ENCODE peak calls at places on chromosome 21, in eight cellular contexts. H is transverse colon, B is psoas muscle, Z is cardiac muscle cell, S is fibroblast of lung, E is upper lobe of left lung, U is endodermal cell, Q is aorta. G is an unnamed sample.

GRCh38 chr21:33951276-33952178 is 35.9 kb upstream of the ATP5PO start:
- DNase-seq in H (no peak), B (no peak), Z (no peak), S (no peak), E (no peak), U (no peak), Q (no peak), G (no peak)

GRCh38 chr21:31213787-31214186 is 130.3 kb downstream of the TIAM1 start:
- DNase-seq in H (no peak), B (no peak), Z (no peak), S (no peak), E (no peak), U (no peak), Q (no peak), G (no peak)

GRCh38 chr21:17726047-17726446 is 93.1 kb downstream of the C21orf91 start:
- DNase-seq in H (no peak), B (no peak), Z (no peak), S (no peak), E (no peak), U (peak; percentile 49), Q (no peak), G (peak; percentile 20)

GRCh38 chr21:33212159-33212851 is 17.4 kb upstream of the IFNAR2 start:
- DNase-seq in H (no peak), B (no peak), Z (peak; percentile 42), S (peak; percentile 25), E (no peak), U (no peak), Q (no peak), G (no peak)

GRCh38 chr21:14862794-14863720 is 201.7 kb downstream of the NRIP1 start:
- DNase-seq in H (no peak), B (no peak), Z (peak; percentile 48), S (peak; percentile 42), E (no peak), U (no peak), Q (no peak), G (no peak)

GRCh38 chr21:37357691-37358090 is 8.9 kb upstream of the DYRK1A start:
- DNase-seq in H (no peak), B (no peak), Z (no peak), S (no peak), E (no peak), U (no peak), Q (no peak), G (no peak)

GRCh38 chr21:18384771-18385170 is 18.8 kb downstream of the TMPRSS15 start:
- DNase-seq in H (no peak), B (no peak), Z (peak; percentile 64), S (no peak), E (no peak), U (no peak), Q (no peak), G (no peak)

GRCh38 chr21:21188513-21189188 is 190.4 kb downstream of the NCAM2 start:
- DNase-seq in H (no peak), B (no peak), Z (no peak), S (no peak), E (no peak), U (no peak), Q (no peak), G (no peak)

GRCh38 chr21:36103434-36103833 is 31.4 kb upstream of the CBR3 start:
- DNase-seq in H (no peak), B (no peak), Z (no peak), S (no peak), E (no peak), U (no peak), Q (no peak), G (no peak)

GRCh38 chr21:44647222-44647552 is 973 bp downstream of the KRTAP10-11 start:
- DNase-seq in H (no peak), B (no peak), Z (no peak), S (no peak), E (peak; percentile 64), U (no peak), Q (peak; percentile 42), G (no peak)
- H3K9me3 ChIP-seq in H (peaks cover 4% of the 10 kb centered on the region), B (peaks cover 3% of the 10 kb centered on the region), Z (no peaks in the 10 kb centered on the region), S (no peaks in the 10 kb centered on the region), E (peaks cover 17% of the 10 kb centered on the region), U (peaks cover 22% of the 10 kb centered on the region), Q (peaks cover 2% of the 10 kb centered on the region), G (peaks cover 5% of the 10 kb centered on the region)

GRCh38 chr21:28358702-28359101 is 634.0 kb downstream of the LTN1 start:
- DNase-seq in H (no peak), B (no peak), Z (no peak), S (no peak), E (no peak), U (no peak), Q (no peak), G (no peak)

GRCh38 chr21:28357743-28358142 is 634.9 kb downstream of the LTN1 start:
- DNase-seq in H (no peak), B (no peak), Z (no peak), S (peak; percentile 62), E (no peak), U (no peak), Q (no peak), G (no peak)

DNA sequence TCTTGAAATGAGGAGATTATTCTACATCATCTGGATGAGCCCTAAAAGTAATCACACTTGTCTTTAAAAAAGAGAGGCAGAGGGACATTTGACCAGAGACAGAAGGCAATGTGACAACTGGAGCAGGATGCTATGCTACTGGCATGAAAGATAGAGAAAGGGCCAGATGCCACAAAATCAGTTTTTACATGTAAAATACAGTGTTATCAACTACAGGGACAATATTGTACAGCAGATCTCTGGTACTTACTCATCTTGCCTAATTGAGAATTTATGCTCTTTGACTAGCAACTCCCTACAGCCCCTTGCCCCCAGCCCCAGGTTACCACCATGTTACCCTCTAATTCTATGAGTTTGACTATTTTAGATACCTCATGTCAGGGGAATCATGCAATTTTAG is 633.4 kb downstream of the LTN1 start:
- DNase-seq in H (no peak), B (no peak), Z (no peak), S (no peak), E (no peak), U (no peak), Q (no peak), G (no peak)
- H3K9me3 ChIP-seq in H (no peaks in the 10 kb centered on the region), B (no peaks in the 10 kb centered on the region), Z (no peaks in the 10 kb centered on the region), S (no peaks in the 10 kb centered on the region), E (no peaks in the 10 kb centered on the region), U (no peaks in the 10 kb centered on the region), Q (no peaks in the 10 kb centered on the region), G (no peaks in the 10 kb centered on the region)

GRCh38 chr21:24995206-24995605 is 612.1 kb downstream of the MRPL39 start:
- DNase-seq in H (no peak), B (no peak), Z (peak; percentile 2), S (no peak), E (no peak), U (peak; percentile 41), Q (no peak), G (no peak)
- H3K9me3 ChIP-seq in H (no peaks in the 10 kb centered on the region), B (peaks cover 2% of the 10 kb centered on the region), Z (no peaks in the 10 kb centered on the region), S (no peaks in the 10 kb centered on the region), E (no peaks in the 10 kb centered on the region), U (no peaks in the 10 kb centered on the region), Q (no peaks in the 10 kb centered on the region), G (no peaks in the 10 kb centered on the region)

GRCh38 chr21:45964649-45965048 is 16.9 kb upstream of the COL6A1 start:
- DNase-seq in H (no peak), B (no peak), Z (no peak), S (no peak), E (no peak), U (no peak), Q (no peak), G (no peak)
- H3K9me3 ChIP-seq in H (no peaks in the 10 kb centered on the region), B (no peaks in the 10 kb centered on the region), Z (no peaks in the 10 kb centered on the region), S (no peaks in the 10 kb centered on the region), E (peaks cover 11% of the 10 kb centered on the region), U (peaks cover 30% of the 10 kb centered on the region), Q (no peaks in the 10 kb centered on the region), G (no peaks in the 10 kb centered on the region)

DNA sequence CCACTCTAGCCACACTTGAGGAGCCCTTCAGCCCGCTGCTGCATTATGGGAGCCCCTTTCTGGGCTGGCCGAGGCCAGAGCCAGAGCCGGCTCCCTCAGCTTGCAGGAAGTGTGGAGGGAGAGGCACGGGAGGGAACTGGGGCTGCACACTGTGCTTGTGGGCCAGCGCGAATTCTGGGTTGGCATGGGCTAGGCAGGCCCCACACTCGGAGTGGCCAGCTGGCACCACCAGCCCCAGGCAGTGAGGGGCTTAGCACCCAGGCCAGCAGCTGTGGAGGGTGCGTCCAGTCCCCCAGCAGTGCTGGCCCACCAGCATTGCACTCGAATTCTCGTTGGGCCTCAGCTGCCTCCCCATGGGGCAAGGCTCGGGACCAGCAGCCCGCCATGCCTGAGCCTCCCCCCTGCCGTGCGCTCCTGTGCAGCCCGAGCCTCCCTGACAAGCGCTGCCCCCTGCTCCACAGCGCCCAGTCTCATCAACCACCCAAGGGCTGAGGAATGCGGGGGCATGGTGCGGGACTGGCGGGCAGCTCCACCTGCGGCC is 785.9 kb upstream of the TPTE start:
- DNase-seq in H (no peak), B (no peak), Z (no peak), S (no peak), E (peak; percentile 81), U (no peak), Q (peak; percentile 81), G (no peak)
- H3K9me3 ChIP-seq in H (peaks cover 45% of the 10 kb centered on the region), B (no peaks in the 10 kb centered on the region), Z (peaks cover 9% of the 10 kb centered on the region), S (no peaks in the 10 kb centered on the region), E (peaks cover 24% of the 10 kb centered on the region), U (peaks cover 85% of the 10 kb centered on the region), Q (peaks cover 10% of the 10 kb centered on the region), G (no peaks in the 10 kb centered on the region)

DNA sequence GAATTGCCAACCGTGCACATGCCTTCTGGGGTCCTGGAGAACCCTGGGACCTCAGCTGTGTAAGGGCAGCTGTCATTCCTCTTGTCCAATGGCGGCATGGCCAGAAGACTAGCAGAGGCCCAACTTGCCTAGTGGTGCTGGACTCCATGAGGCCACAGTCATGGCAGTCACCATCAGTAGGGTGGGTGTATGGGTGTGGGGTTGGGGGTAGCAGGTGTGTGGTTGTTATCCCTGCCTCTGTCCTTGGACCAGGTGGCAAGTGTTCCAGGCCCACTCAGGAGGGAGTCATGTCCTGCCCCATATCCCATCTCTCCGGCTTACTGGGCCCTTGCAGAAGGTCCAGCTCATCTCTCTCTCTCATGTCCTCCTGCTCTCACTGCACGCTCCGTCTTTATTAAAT is 1596.2 kb downstream of the MRPL39 start:
- DNase-seq in H (no peak), B (no peak), Z (no peak), S (no peak), E (no peak), U (no peak), Q (no peak), G (no peak)
- H3K9me3 ChIP-seq in H (no peaks in the 10 kb centered on the region), B (no peaks in the 10 kb centered on the region), Z (no peaks in the 10 kb centered on the region), S (no peaks in the 10 kb centered on the region), E (no peaks in the 10 kb centered on the region), U (no peaks in the 10 kb centered on the region), Q (no peaks in the 10 kb centered on the region), G (no peaks in the 10 kb centered on the region)

DNA sequence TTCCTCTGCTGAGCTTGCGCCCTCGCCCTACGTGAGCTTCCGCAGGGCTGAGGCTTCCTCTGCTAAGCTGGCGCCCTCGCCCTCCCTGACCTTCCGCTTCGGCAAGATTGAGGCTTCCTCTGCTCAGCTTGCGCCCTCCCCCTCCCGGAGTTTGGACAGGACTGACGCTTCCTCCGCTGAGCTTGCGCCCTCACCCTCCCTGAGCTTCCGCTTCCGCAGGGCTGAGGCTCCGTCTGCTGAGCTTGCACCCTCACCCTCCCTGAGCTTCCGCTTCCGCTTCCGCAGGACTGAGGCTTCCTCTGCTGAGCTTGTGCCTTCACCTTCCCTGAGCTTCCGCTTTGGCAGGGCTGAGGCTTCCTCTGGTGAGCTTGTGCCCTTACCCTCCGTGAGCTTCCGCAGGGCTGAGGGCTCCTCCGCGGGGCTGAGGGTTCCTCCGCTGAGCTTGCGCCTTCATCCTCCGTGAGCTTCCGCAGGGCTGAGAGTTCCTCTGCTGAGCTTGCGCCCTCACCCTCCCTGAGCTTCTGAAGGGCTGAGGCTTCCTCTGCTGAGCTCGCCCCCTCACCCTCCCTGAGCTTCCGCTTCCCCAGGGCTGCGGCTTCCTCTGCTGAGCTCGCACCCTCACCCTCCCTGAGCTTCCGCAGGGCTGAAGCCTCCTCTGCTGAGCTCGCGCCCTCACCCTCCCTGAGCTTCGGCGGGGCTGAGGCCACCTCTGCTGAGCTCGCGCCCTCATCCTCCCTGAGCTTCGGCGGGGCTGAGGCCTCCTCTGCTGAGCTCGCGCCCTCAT is 753.6 kb upstream of the TPTE start:
- DNase-seq in H (no peak), B (no peak), Z (no peak), S (no peak), E (peak; percentile 83), U (no peak), Q (no peak), G (no peak)
- H3K9me3 ChIP-seq in H (peaks cover 30% of the 10 kb centered on the region), B (no peaks in the 10 kb centered on the region), Z (peaks cover 15% of the 10 kb centered on the region), S (peaks cover 5% of the 10 kb centered on the region), E (peaks cover 38% of the 10 kb centered on the region), U (peaks cover 95% of the 10 kb centered on the region), Q (peaks cover 1% of the 10 kb centered on the region), G (no peaks in the 10 kb centered on the region)